ENCODE peak calls at places on chromosome 15, in eight cellular contexts. Q is fibroblast of lung; Z is stimulated activated naive B cell treated with anti-CD40 and anti-IgM and Interleukin-4, amounts not matched to agents 10 μg/mL and 1 μg/mL and 100 μg/mL, for 72 hours; E is EH; O is fibroblast of pulmonary artery; P is sciatic nerve; S is dorsolateral prefrontal cortex; V is heart left ventricle. G is an unnamed sample.

GRCh38 chr15:65663521-65663920 is 41.8 kb downstream of the SLC24A1 start:
- DNase-seq in Q (no peak), Z (peak), E (no peak), O (no peak), P (no peak), S (no peak), V (no peak), G (peak)

GRCh38 chr15:65524226-65524625 is 6.0 kb upstream of the HACD3 start:
- DNase-seq in Q (no peak), Z (no peak), E (no peak), O (no peak), P (no peak), S (no peak), V (no peak), G (no peak)

GRCh38 chr15:94793641-94794040 is 562.3 kb downstream of the MCTP2 start:
- DNase-seq in Q (peak), Z (no peak), E (no peak), O (no peak), P (no peak), S (no peak), V (no peak), G (peak)

GRCh38 chr15:60797444-60798040 is 318.6 kb upstream of the ICE2 start:
- DNase-seq in Q (peak), Z (no peak), E (peak), O (no peak), P (no peak), S (no peak), V (no peak), G (no peak)

GRCh38 chr15:82294061-82294690 is 31.6 kb downstream of the SAXO2 start:
- DNase-seq in Q (no peak), Z (no peak), E (no peak), O (no peak), P (no peak), S (no peak), V (no peak), G (no peak)

GRCh38 chr15:56732135-56732880 is 1.0 kb downstream of the ZNF280D start:
- DNase-seq in Q (peak), Z (no peak), E (peak), O (peak), P (no peak), S (no peak), V (no peak), G (peak)

GRCh38 chr15:52778457-52778856 is 11.7 kb downstream of the ONECUT1 start:
- DNase-seq in Q (no peak), Z (no peak), E (no peak), O (no peak), P (no peak), S (no peak), V (no peak), G (no peak)

GRCh38 chr15:44243146-44243545 is 45.4 kb upstream of the GOLM2 start:
- DNase-seq in Q (no peak), Z (no peak), E (peak), O (no peak), P (no peak), S (no peak), V (no peak), G (peak)

GRCh38 chr15:57865294-57865693 is 158.8 kb downstream of the POLR2M start:
- DNase-seq in Q (no peak), Z (no peak), E (no peak), O (peak), P (no peak), S (no peak), V (no peak), G (peak)

GRCh38 chr15:89378699-89379422 is 44.2 kb upstream of the POLG start:
- DNase-seq in Q (no peak), Z (no peak), E (no peak), O (no peak), P (no peak), S (no peak), V (no peak), G (no peak)

GRCh38 chr15:50970524-50970923 is 62.0 kb downstream of the AP4E1 start:
- DNase-seq in Q (no peak), Z (no peak), E (no peak), O (no peak), P (no peak), S (no peak), V (no peak), G (no peak)

GRCh38 chr15:66581972-66582537 is 16.3 kb upstream of the LCTL start:
- DNase-seq in Q (no peak), Z (no peak), E (no peak), O (peak), P (no peak), S (no peak), V (no peak), G (peak)

GRCh38 chr15:20353966-20354883 is 187.4 kb downstream of the GOLGA6L6 start:
- DNase-seq in Q (no peak), Z (no peak), E (no peak), O (no peak), P (no peak), S (peak), V (peak), G (no peak)

GRCh38 chr15:77031376-77032050 is 36.6 kb downstream of the PSTPIP1 start:
- DNase-seq in Q (no peak), Z (peak), E (no peak), O (no peak), P (peak), S (peak), V (peak), G (peak)

GRCh38 chr15:70535071-70535954 is 228.0 kb downstream of the UACA start:
- DNase-seq in Q (no peak), Z (no peak), E (peak), O (no peak), P (no peak), S (no peak), V (no peak), G (no peak)

GRCh38 chr15:61393524-61393923 is 164.4 kb upstream of the RORA start:
- DNase-seq in Q (no peak), Z (no peak), E (no peak), O (no peak), P (no peak), S (no peak), V (no peak), G (no peak)

GRCh38 chr15:74978503-74978902 is 16.9 kb upstream of the SCAMP5 start:
- DNase-seq in Q (peak), Z (no peak), E (peak), O (peak), P (no peak), S (no peak), V (no peak), G (peak)

GRCh38 chr15:96273317-96274086 is 57.0 kb upstream of the NR2F2 start:
- DNase-seq in Q (peak), Z (no peak), E (peak), O (peak), P (no peak), S (no peak), V (no peak), G (peak)

GRCh38 chr15:41286665-41287333 is 45.6 kb downstream of the OIP5 start:
- DNase-seq in Q (peak), Z (no peak), E (peak), O (peak), P (no peak), S (no peak), V (no peak), G (no peak)

GRCh38 chr15:42846647-42847046 is 73.9 kb downstream of the TTBK2 start:
- DNase-seq in Q (no peak), Z (no peak), E (no peak), O (no peak), P (no peak), S (no peak), V (no peak), G (no peak)

GRCh38 chr15:89442671-89443307 is 53.6 kb downstream of the RHCG start:
- DNase-seq in Q (no peak), Z (peak), E (peak), O (peak), P (no peak), S (peak), V (no peak), G (peak)

GRCh38 chr15:35142578-35142977 is 57.5 kb upstream of the NANOGP8 start:
- DNase-seq in Q (no peak), Z (no peak), E (no peak), O (peak), P (no peak), S (no peak), V (no peak), G (no peak)

GRCh38 chr15:83404143-83404542 is 43.0 kb upstream of the SH3GL3 start:
- DNase-seq in Q (no peak), Z (no peak), E (no peak), O (no peak), P (no peak), S (no peak), V (no peak), G (no peak)

GRCh38 chr15:65942436-65942835 is 73.1 kb downstream of the RAB11A start:
- DNase-seq in Q (peak), Z (no peak), E (peak), O (no peak), P (no peak), S (no peak), V (no peak), G (peak)

GRCh38 chr15:46815765-46816164 is 901.5 kb upstream of the SEMA6D start:
- DNase-seq in Q (no peak), Z (no peak), E (no peak), O (no peak), P (peak), S (no peak), V (no peak), G (peak)